ENCODE peak calls at places on chromosomes 16 and 17, in seven cellular contexts. N, W, M, P, C, E and B are unnamed samples.

GRCh38 chr16:57994778-57995177 is 5.7 kb downstream of the ZNF319 start:
- DNase-seq in M (no peak), W (no peak), N (peak), E (no peak), C (no peak), P (peak), B (no peak)

GRCh38 chr17:28811594-28812135 is 30.9 kb downstream of the FAM222B start:
- DNase-seq in E (no peak), M (no peak), C (no peak), N (peak), W (peak), P (peak), B (no peak)

GRCh38 chr16:87958632-87959031 is 7.4 kb downstream of the BANP start:
- DNase-seq in C (no peak), M (no peak), W (no peak), N (no peak), E (no peak), P (no peak), B (no peak)

GRCh38 chr17:16189791-16190348 is 25.5 kb downstream of the NCOR1 start:
- DNase-seq in C (no peak), W (no peak), E (no peak), M (no peak), N (no peak), P (no peak), B (no peak)

GRCh38 chr16:15766918-15767317 is 89.9 kb downstream of the MYH11 start:
- DNase-seq in M (no peak), W (no peak), C (no peak), P (no peak), N (no peak), E (no peak), B (no peak)

GRCh38 chr16:67857547-67858233 is 10.2 kb upstream of the CENPT start:
- DNase-seq in C (no peak), E (peak), N (peak), P (peak), W (no peak), M (peak), B (no peak)

GRCh38 chr17:8922451-8922850 is 43.1 kb downstream of the PIK3R5 start:
- DNase-seq in M (no peak), W (no peak), P (peak), E (peak), N (no peak), C (no peak), B (peak)

GRCh38 chr16:85018529-85019236 is 7.3 kb upstream of the ZDHHC7 start:
- DNase-seq in N (no peak), C (no peak), P (no peak), M (no peak), E (no peak), W (no peak), B (no peak)

GRCh38 chr17:29179232-29180036 is 764 bp downstream of the MYO18A start:
- DNase-seq in W (peak), M (no peak), C (no peak), P (no peak), N (no peak), E (no peak), B (no peak)

GRCh38 chr17:1643293-1643998 is 2.1 kb downstream of the SCARF1 start:
- DNase-seq in E (no peak), P (no peak), M (no peak), W (peak), N (peak), C (peak), B (no peak)

GRCh38 chr17:81401727-81402529 is 6.7 kb downstream of the BAHCC1 start:
- DNase-seq in M (no peak), P (no peak), N (no peak), C (no peak), E (no peak), W (no peak), B (no peak)